ENCODE peak calls at places on chromosomes 12 and 14, in six cellular contexts. C is H9, V is mesendoderm, I is IMR-90, A is neuronal stem cell, G is H1. U is an unnamed sample.

GRCh38 chr12:115710104-115710564 is 567.4 kb downstream of the MED13L start:
- DNase-seq in C (no peak), V (peak; percentile 59), I (peak; percentile 63), A (no peak), G (no peak), U (peak; percentile 56)

GRCh38 chr12:107200394-107200793 is 107.0 kb upstream of the CRY1 start:
- DNase-seq in C (no peak), V (peak; percentile 14), I (peak; percentile 87), A (no peak), G (no peak), U (peak; percentile 28)

GRCh38 chr12:131368073-131369071 is 342.5 kb upstream of the SFSWAP start:
- DNase-seq in C (no peak), V (no peak), I (no peak), A (no peak), G (no peak), U (no peak)

GRCh38 chr12:24948452-24948815 is 467 bp downstream of the BCAT1 start:
- DNase-seq in C (peak; percentile 59), V (peak; percentile 83), I (peak; percentile 54), A (peak; percentile 26), G (peak; percentile 57), U (peak; percentile 51)

GRCh38 chr14:64918216-64918615 is 4.0 kb downstream of the CHURC1 start:
- DNase-seq in C (no peak), V (no peak), I (no peak), A (no peak), G (no peak), U (no peak)

GRCh38 chr12:5031242-5031641 is 12.4 kb upstream of the KCNA5 start:
- DNase-seq in C (no peak), V (no peak), I (no peak), A (no peak), G (no peak), U (no peak)

GRCh38 chr12:96219700-96220206 is 25.6 kb downstream of the ELK3 start:
- DNase-seq in C (peak; percentile 77), V (peak; percentile 88), I (peak; percentile 98), A (no peak), G (no peak), U (peak; percentile 96)

GRCh38 chr12:54136844-54137580 is 51.8 kb downstream of the SMUG1 start:
- DNase-seq in C (no peak), V (no peak), I (no peak), A (no peak), G (no peak), U (no peak)

GRCh38 chr12:28378749-28379148 is 188.5 kb downstream of the CCDC91 start:
- DNase-seq in C (no peak), V (no peak), I (peak; percentile 57), A (no peak), G (no peak), U (no peak)

GRCh38 chr14:101034986-101035385 is 131.5 kb upstream of the RTL1 start:
- DNase-seq in C (no peak), V (no peak), I (no peak), A (no peak), G (no peak), U (no peak)

GRCh38 chr12:15631007-15631715 is 158.0 kb downstream of the EPS8 start:
- DNase-seq in C (no peak), V (no peak), I (no peak), A (no peak), G (no peak), U (no peak)

GRCh38 chr12:122078141-122079037 is at the start of gene MLXIP:
- DNase-seq in C (peak; percentile 93), V (peak; percentile 95), I (peak; percentile 89), A (peak; percentile 84), G (peak; percentile 95), U (peak; percentile 94)

GRCh38 chr12:51028811-51029146 is 2.6 kb upstream of the SLC11A2 start:
- DNase-seq in C (no peak), V (peak; percentile 39), I (no peak), A (no peak), G (no peak), U (peak; percentile 26)

GRCh38 chr12:54017845-54018607 is 9.2 kb downstream of the HOXC8 start:
- DNase-seq in C (peak; percentile 93), V (peak; percentile 85), I (peak; percentile 33), A (no peak), G (peak; percentile 83), U (peak; percentile 96)

GRCh38 chr14:61101803-61102548 is 120.9 kb downstream of the SLC38A6 start:
- DNase-seq in C (peak; percentile 66), V (peak; percentile 48), I (peak; percentile 65), A (no peak), G (peak; percentile 47), U (peak; percentile 82)

GRCh38 chr14:102900631-102901571 is 21.6 kb upstream of the AMN start:
- DNase-seq in C (no peak), V (no peak), I (no peak), A (no peak), G (no peak), U (no peak)

GRCh38 chr12:29050503-29050902 is 98.6 kb upstream of the FAR2 start:
- DNase-seq in C (no peak), V (no peak), I (no peak), A (no peak), G (no peak), U (no peak)

GRCh38 chr12:28569698-28570411 is 379.6 kb downstream of the CCDC91 start:
- DNase-seq in C (no peak), V (no peak), I (peak; percentile 80), A (no peak), G (no peak), U (peak; percentile 73)

GRCh38 chr12:1474567-1475153 is 119.7 kb downstream of the FBXL14 start:
- DNase-seq in C (no peak), V (peak; percentile 21), I (peak; percentile 97), A (peak; percentile 48), G (no peak), U (peak; percentile 83)

GRCh38 chr12:121145221-121145620 is 12.5 kb downstream of the P2RX7 start:
- DNase-seq in C (no peak), V (no peak), I (peak; percentile 18), A (no peak), G (no peak), U (peak; percentile 48)

GRCh38 chr12:66196806-66197205 is 7.8 kb downstream of the IRAK3 start:
- DNase-seq in C (no peak), V (no peak), I (no peak), A (no peak), G (no peak), U (no peak)

GRCh38 chr12:108307006-108307405 is 32.1 kb downstream of the CMKLR1 start:
- DNase-seq in C (no peak), V (no peak), I (peak; percentile 35), A (no peak), G (no peak), U (peak; percentile 41)

GRCh38 chr12:105978276-105978675 is 160.5 kb downstream of the NUAK1 start:
- DNase-seq in C (no peak), V (no peak), I (no peak), A (no peak), G (no peak), U (peak; percentile 57)
- H2AK5ac ChIP-seq in C (no peak overlapping the region), V (no peak overlapping the region), I (peak overlapping the region; percentile 70), A (no peak overlapping the region), G (no peak overlapping the region), U (no peak overlapping the region)

GRCh38 chr14:27096091-27096490 is 498.3 kb upstream of the NOVA1 start:
- DNase-seq in C (no peak), V (no peak), I (no peak), A (no peak), G (no peak), U (no peak)
- H2BK15ac ChIP-seq in C (no peak overlapping the region), V (no peak overlapping the region), I (no peak overlapping the region), A (no peak overlapping the region), G (no peak overlapping the region), U (no peak overlapping the region)

GRCh38 chr12:124632510-124632909 is 65.1 kb upstream of the NCOR2 start:
- DNase-seq in C (no peak), V (peak; percentile 53), I (no peak), A (no peak), G (no peak), U (no peak)

GRCh38 chr12:124631681-124632080 is 64.3 kb upstream of the NCOR2 start:
- DNase-seq in C (no peak), V (no peak), I (no peak), A (no peak), G (no peak), U (no peak)

GRCh38 chr12:124633269-124633953 is 66.0 kb upstream of the NCOR2 start:
- DNase-seq in C (no peak), V (no peak), I (peak; percentile 73), A (no peak), G (no peak), U (no peak)

GRCh38 chr12:124635316-124635715 is 67.9 kb upstream of the NCOR2 start:
- DNase-seq in C (no peak), V (no peak), I (no peak), A (no peak), G (no peak), U (no peak)

DNA sequence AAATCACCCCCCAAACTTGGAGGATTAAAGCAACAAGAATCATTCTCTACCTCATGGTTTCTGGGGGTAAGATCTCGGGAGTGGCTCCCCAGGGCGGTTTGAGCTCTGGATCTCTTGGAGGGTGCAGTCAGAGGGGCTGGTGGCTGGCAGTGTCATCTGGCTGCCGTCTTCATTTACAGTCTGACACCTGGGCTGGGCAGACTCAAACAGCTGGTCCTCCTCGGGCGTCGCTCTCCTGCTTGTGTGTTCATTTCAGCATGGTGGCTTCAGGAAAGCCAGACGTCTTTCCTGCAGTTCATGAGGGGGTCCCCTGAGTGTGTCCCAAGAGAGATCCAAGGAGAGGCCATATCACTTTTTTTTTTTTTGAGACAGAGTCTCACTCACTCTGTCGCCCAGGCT is 66.5 kb upstream of the NCOR2 start:
- DNase-seq in C (no peak), V (no peak), I (no peak), A (no peak), G (no peak), U (no peak)
- H2AK5ac ChIP-seq in C (no peak overlapping the region), V (no peak overlapping the region), I (no peak overlapping the region), A (no peak overlapping the region), G (no peak overlapping the region), U (no peak overlapping the region)

DNA sequence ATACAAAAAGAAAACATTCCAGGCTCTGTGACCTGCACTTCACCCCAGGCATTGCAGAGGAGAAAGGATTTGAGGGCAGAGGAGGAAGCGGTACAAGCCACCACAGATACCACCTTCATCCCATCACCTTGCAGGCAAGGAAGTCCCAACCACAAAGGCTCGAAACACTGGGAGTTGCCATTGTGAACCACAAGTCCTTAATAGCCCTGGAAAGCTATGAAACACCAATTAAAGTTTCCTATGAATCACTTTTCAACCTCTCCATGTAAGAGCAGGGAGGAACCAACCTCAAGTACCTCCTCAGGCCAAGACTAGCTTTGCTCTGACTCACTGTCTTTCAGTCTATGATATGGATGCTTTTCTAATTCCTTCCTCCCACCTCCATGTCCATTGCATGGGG is 27.0 kb downstream of the MAP3K9 start:
- DNase-seq in C (no peak), V (no peak), I (peak; percentile 35), A (no peak), G (no peak), U (peak; percentile 9)
- H2BK15ac ChIP-seq in C (no peak overlapping the region), V (no peak overlapping the region), I (no peak overlapping the region), A (no peak overlapping the region), G (no peak overlapping the region), U (no peak overlapping the region)